ENCODE peak calls at places on chromosomes 2 and 18, in seven cellular contexts. C is coronary artery, O is transverse colon, I is left lung, K is DND-41, Y is cardiac fibroblast, G is fibroblast of lung. Q is an unnamed sample.

GRCh38 chr2:11955883-11956282 is 209.5 kb downstream of the LPIN1 start:
- DNase-seq in C (no peak), O (no peak), I (no peak), K (no peak), Y (no peak), G (peak; percentile 59), Q (peak; percentile 24)

GRCh38 chr2:5734866-5735861 is 43.0 kb downstream of the SOX11 start:
- DNase-seq in C (no peak), O (no peak), I (no peak), K (no peak), Y (no peak), G (no peak), Q (no peak)

GRCh38 chr2:17363846-17364245 is 154.4 kb downstream of the RAD51AP2 start:
- DNase-seq in C (no peak), O (no peak), I (no peak), K (no peak), Y (no peak), G (no peak), Q (no peak)

GRCh38 chr2:204586444-204587165 is 41.3 kb downstream of the PARD3B start:
- DNase-seq in C (no peak), O (no peak), I (no peak), K (no peak), Y (no peak), G (no peak), Q (no peak)

GRCh38 chr18:35284846-35285245 is 5.2 kb downstream of the ZSCAN30 start:
- DNase-seq in C (no peak), O (no peak), I (peak; percentile 49), K (no peak), Y (no peak), G (no peak), Q (no peak)

GRCh38 chr2:794554-795244 is 117.5 kb upstream of the TMEM18 start:
- DNase-seq in C (no peak), O (no peak), I (no peak), K (no peak), Y (no peak), G (no peak), Q (no peak)

GRCh38 chr2:70121627-70122372 is 34.5 kb downstream of the PCBP1 start:
- DNase-seq in C (no peak), O (no peak), I (no peak), K (no peak), Y (no peak), G (no peak), Q (no peak)

GRCh38 chr18:79657342-79657996 is 22.1 kb upstream of the CTDP1 start:
- DNase-seq in C (no peak), O (no peak), I (no peak), K (no peak), Y (no peak), G (no peak), Q (no peak)

DNA sequence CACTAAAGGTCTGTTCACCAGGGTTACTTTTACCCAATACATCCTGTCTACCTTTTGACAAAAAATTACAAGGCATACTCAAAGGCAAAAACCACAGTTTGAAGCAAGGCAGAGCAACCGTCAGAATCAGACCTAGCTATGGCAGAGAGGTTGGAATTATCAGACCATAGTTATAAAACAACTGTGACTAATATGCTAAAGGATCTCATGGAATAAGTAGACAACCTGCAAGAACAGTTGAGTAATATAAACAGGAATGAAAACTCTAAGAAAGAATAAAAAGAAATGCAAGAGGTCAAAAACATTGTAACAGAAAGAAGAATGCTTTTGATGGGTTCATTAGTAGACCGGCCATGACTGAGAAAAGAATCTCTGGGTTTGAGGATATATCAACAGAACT is 318.8 kb upstream of the KCNH7 start:
- DNase-seq in C (no peak), O (no peak), I (no peak), K (no peak), Y (peak; percentile 60), G (no peak), Q (peak; percentile 33)
- H3K4me3 ChIP-seq in C (no peak overlapping the region), O (no peak overlapping the region), I (no peak overlapping the region), K (no peak overlapping the region), Y (no peak overlapping the region), G (no peak overlapping the region), Q (no peak overlapping the region)

GRCh38 chr2:208253518-208254117 is 1.3 kb downstream of the IDH1 start:
- DNase-seq in C (no peak), O (no peak), I (no peak), K (no peak), Y (no peak), G (no peak), Q (no peak)

GRCh38 chr2:208254871-208255556 is at the start of gene IDH1:
- DNase-seq in C (peak; percentile 96), O (peak; percentile 99), I (peak; percentile 97), K (peak; percentile 92), Y (peak; percentile 94), G (peak; percentile 92), Q (peak; percentile 95)

GRCh38 chr2:208254118-208254870 is 577 bp downstream of the IDH1 start:
- DNase-seq in C (peak; percentile 86), O (peak; percentile 88), I (peak; percentile 94), K (peak; percentile 92), Y (peak; percentile 81), G (peak; percentile 89), Q (peak; percentile 75)

GRCh38 chr2:208255557-208256106 is 761 bp upstream of the IDH1 start:
- DNase-seq in C (no peak), O (no peak), I (no peak), K (no peak), Y (no peak), G (no peak), Q (no peak)

DNA sequence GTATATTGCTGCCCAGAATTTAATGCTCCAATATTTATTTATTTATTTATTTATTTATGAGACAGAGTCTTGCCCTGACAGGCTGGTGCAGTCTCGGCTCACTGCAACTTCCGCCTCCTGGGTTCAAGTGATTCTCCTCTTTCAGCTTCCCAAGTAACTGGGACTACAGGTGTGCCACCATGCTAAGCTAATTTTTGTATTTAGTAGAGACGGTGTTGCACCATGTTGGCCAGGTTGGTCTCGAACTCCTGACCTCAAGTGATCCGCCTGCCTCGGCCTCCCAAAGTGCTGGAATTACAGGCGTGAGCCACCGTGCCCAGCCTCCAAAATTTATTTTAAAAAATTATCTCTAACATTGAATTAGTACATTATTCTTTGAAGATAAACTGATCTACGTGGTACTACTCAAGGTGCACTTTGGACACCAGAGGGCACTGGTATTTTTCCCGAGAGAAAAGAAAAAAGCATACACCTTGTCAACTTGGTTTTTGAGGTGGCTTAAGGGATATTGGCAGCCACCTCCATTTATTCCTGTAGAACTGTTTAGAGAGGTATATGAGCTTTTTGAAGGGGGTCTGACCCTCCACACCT is 1.4 kb upstream of the IDH1 start:
- DNase-seq in C (no peak), O (no peak), I (no peak), K (no peak), Y (no peak), G (no peak), Q (no peak)
- TF ChIP-seq CTCF in C (no peak), O (no peak), I (no peak), K (peak; percentile 42), Y (no peak), G (no peak), Q (peak; percentile 24)

GRCh38 chr2:96539215-96539920 is 2.8 kb downstream of the ARID5A start:
- DNase-seq in C (no peak), O (no peak), I (peak; percentile 58), K (no peak), Y (no peak), G (no peak), Q (no peak)
- H3K4me3 ChIP-seq in C (peak overlapping the region; percentile 92), O (no peak overlapping the region), I (peak overlapping the region; percentile 73), K (peak overlapping the region; percentile 68), Y (no peak overlapping the region), G (no peak overlapping the region), Q (no peak overlapping the region)

DNA sequence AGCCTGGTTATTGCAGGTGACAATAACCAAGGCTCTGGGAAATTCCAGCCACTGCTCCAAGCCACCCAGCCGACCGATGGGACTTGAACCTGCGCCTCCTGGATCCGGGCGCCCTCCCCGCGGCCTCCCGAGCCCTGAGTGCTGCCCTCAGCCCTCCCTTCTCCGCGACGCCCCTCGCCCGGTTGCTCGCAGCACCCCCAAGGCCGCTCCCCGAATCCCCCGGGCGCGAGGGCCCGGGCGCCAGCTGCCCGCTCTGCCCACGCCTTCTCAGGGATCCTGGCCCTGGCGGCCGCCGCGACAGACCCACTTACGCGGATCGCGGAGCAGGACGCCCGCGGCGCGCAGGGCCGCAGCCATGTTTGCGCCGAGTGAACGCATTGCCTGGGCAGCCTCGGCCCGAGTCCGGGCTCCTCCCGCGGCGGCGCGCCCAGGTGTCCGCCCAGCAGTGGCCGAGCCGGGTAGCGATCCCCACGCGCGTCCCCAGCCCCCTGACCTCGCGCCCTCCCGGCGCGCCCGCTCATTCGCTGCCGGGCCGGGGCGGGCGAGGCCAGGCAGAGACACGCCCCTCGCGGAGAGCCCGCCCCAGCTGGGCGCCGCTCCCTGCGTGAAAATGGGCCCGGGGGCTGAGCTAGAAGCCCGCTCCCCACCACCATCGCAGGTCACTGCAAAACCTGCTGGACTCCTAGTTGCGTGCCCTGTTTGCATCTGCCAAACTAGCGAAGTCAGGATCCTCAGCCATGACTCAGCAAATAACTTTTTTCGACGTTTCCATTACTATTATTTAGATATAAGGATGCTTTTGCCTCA is at the start of gene FECH:
- DNase-seq in C (peak; percentile 88), O (peak; percentile 86), I (peak; percentile 96), K (peak; percentile 70), Y (peak; percentile 61), G (peak; percentile 66), Q (peak; percentile 71)
- TF ChIP-seq CTCF in C (no peak), O (no peak), I (no peak), K (no peak), Y (no peak), G (no peak), Q (no peak)

GRCh38 chr2:171323971-171324528 is 109.7 kb downstream of the METTL8 start:
- DNase-seq in C (no peak), O (no peak), I (no peak), K (no peak), Y (no peak), G (no peak), Q (no peak)
- H3K4me3 ChIP-seq in C (no peak overlapping the region), O (no peak overlapping the region), I (no peak overlapping the region), K (no peak overlapping the region), Y (no peak overlapping the region), G (no peak overlapping the region), Q (no peak overlapping the region)

GRCh38 chr18:48955528-48956261 is 4.9 kb upstream of the SMAD7 start:
- DNase-seq in C (peak; percentile 88), O (no peak), I (no peak), K (no peak), Y (peak; percentile 92), G (peak; percentile 56), Q (peak; percentile 71)
- TF ChIP-seq CTCF in C (no peak), O (no peak), I (no peak), K (no peak), Y (peak; percentile 7), G (no peak), Q (no peak)

DNA sequence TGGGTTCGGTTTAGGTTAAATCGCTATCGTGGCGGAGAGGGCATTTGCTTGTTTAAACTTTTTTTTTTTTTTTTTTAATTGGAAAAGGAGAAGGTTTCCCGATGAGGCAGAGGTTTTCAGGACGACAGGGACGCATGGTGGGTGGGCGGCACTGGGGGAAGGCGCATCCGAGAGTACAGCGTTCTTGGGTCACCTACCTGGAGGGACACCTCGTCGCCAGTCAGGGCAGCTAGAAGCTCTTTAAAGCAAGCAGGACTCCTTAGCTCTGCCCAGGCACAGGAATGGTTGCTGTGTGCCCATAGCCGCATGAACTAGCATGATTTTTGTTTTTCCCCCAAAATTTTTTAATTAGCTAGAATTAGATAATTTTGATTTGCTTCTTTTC is 444 bp downstream of the LDLRAD4 start:
- DNase-seq in C (no peak), O (no peak), I (no peak), K (no peak), Y (no peak), G (no peak), Q (no peak)
- H3K4me3 ChIP-seq in C (peak overlapping the region; percentile 90), O (peak overlapping the region; percentile 69), I (peak overlapping the region; percentile 60), K (peak overlapping the region; percentile 83), Y (no peak overlapping the region), G (no peak overlapping the region), Q (no peak overlapping the region)

GRCh38 chr2:190511104-190511503 is 23.4 kb downstream of the NEMP2 start:
- DNase-seq in C (no peak), O (no peak), I (no peak), K (no peak), Y (peak; percentile 64), G (peak; percentile 73), Q (peak; percentile 75)
- TF ChIP-seq CTCF in C (no peak), O (peak; percentile 65), I (peak; percentile 15), K (peak; percentile 41), Y (peak; percentile 26), G (peak; percentile 58), Q (peak; percentile 57)

Q was measured in fibroblast of pulmonary artery.